ENCODE peak calls at places on chromosomes 16 and 17, in four cellular contexts. One of them, this sample, is unnamed.

GRCh38 chr16:29900102-29900887 is at the start of gene ASPHD1:
- DNase-seq in lower lobe of right lung: peak; percentile 78
- DNase-seq in left ventricle myocardium inferior: peak; percentile 71
- DNase-seq in left lung: peak; percentile 83
- DNase-seq in this sample: peak; percentile 87

GRCh38 chr16:53159781-53160436 is 105.1 kb downstream of the CHD9 start:
- DNase-seq in lower lobe of right lung: no peak
- DNase-seq in left ventricle myocardium inferior: no peak
- DNase-seq in left lung: no peak
- DNase-seq in this sample: no peak

GRCh38 chr16:67117716-67118115 is 8.0 kb downstream of the PHAF1 start:
- DNase-seq in lower lobe of right lung: no peak
- DNase-seq in left ventricle myocardium inferior: no peak
- DNase-seq in left lung: no peak
- DNase-seq in this sample: no peak

GRCh38 chr16:50719401-50720337 is 22.2 kb upstream of the CYLD start:
- DNase-seq in lower lobe of right lung: no peak
- DNase-seq in left ventricle myocardium inferior: no peak
- DNase-seq in left lung: peak; percentile 45
- DNase-seq in this sample: no peak

GRCh38 chr17:72244494-72244893 is 123.7 kb downstream of the SOX9 start:
- DNase-seq in lower lobe of right lung: no peak
- DNase-seq in left ventricle myocardium inferior: no peak
- DNase-seq in left lung: no peak
- DNase-seq in this sample: no peak

GRCh38 chr17:30824002-30824355 is 513 bp downstream of the CRLF3 start:
- DNase-seq in lower lobe of right lung: no peak
- DNase-seq in left ventricle myocardium inferior: no peak
- DNase-seq in left lung: peak; percentile 43
- DNase-seq in this sample: peak; percentile 18

GRCh38 chr17:33594000-33594399 is 300.9 kb upstream of the ASIC2 start:
- DNase-seq in lower lobe of right lung: no peak
- DNase-seq in left ventricle myocardium inferior: no peak
- DNase-seq in left lung: no peak
- DNase-seq in this sample: no peak

GRCh38 chr16:77739493-77739892 is 17.2 kb downstream of the NUDT7 start:
- DNase-seq in lower lobe of right lung: no peak
- DNase-seq in left ventricle myocardium inferior: no peak
- DNase-seq in left lung: no peak
- DNase-seq in this sample: no peak

GRCh38 chr16:2205104-2205966 is at the start of gene MLST8:
- DNase-seq in lower lobe of right lung: peak; percentile 91
- DNase-seq in left ventricle myocardium inferior: peak; percentile 88
- DNase-seq in left lung: peak; percentile 88
- DNase-seq in this sample: peak; percentile 83

GRCh38 chr16:82629441-82630027 is 2.8 kb downstream of the CDH13 start:
- DNase-seq in lower lobe of right lung: no peak
- DNase-seq in left ventricle myocardium inferior: no peak
- DNase-seq in left lung: no peak
- DNase-seq in this sample: peak; percentile 90

GRCh38 chr17:42163113-42163512 is 8.3 kb upstream of the RAB5C start:
- DNase-seq in lower lobe of right lung: no peak
- DNase-seq in left ventricle myocardium inferior: no peak
- DNase-seq in left lung: no peak
- DNase-seq in this sample: no peak

GRCh38 chr16:397736-398332 is 835 bp downstream of the NME4 start:
- DNase-seq in lower lobe of right lung: peak; percentile 78
- DNase-seq in left ventricle myocardium inferior: peak; percentile 74
- DNase-seq in left lung: peak; percentile 68
- DNase-seq in this sample: no peak

GRCh38 chr17:32803544-32803943 is 73.4 kb downstream of the MYO1D start:
- DNase-seq in lower lobe of right lung: no peak
- DNase-seq in left ventricle myocardium inferior: no peak
- DNase-seq in left lung: no peak
- DNase-seq in this sample: no peak

GRCh38 chr16:20307791-20308190 is 19.5 kb downstream of the GP2 start:
- DNase-seq in lower lobe of right lung: no peak
- DNase-seq in left ventricle myocardium inferior: no peak
- DNase-seq in left lung: no peak
- DNase-seq in this sample: no peak

GRCh38 chr17:33986566-33986965 is 268.5 kb upstream of the CCL2 start:
- DNase-seq in lower lobe of right lung: no peak
- DNase-seq in left ventricle myocardium inferior: no peak
- DNase-seq in left lung: no peak
- DNase-seq in this sample: no peak

GRCh38 chr17:31753011-31753410 is 106.0 kb downstream of the COPRS start:
- DNase-seq in lower lobe of right lung: no peak
- DNase-seq in left ventricle myocardium inferior: no peak
- DNase-seq in left lung: no peak
- DNase-seq in this sample: no peak

GRCh38 chr17:44921122-44921882 is 6.0 kb upstream of the GFAP start:
- DNase-seq in lower lobe of right lung: peak; percentile 22
- DNase-seq in left ventricle myocardium inferior: peak; percentile 60
- DNase-seq in left lung: peak; percentile 27
- DNase-seq in this sample: no peak

GRCh38 chr16:21301168-21301894 is 23.2 kb upstream of the CRYM start:
- DNase-seq in lower lobe of right lung: peak; percentile 82
- DNase-seq in left ventricle myocardium inferior: peak; percentile 68
- DNase-seq in left lung: peak; percentile 83
- DNase-seq in this sample: peak; percentile 62

GRCh38 chr16:87445486-87445885 is 47.3 kb downstream of the ZCCHC14 start:
- DNase-seq in lower lobe of right lung: no peak
- DNase-seq in left ventricle myocardium inferior: no peak
- DNase-seq in left lung: no peak
- DNase-seq in this sample: peak; percentile 61

GRCh38 chr16:13665876-13666275 is 254.1 kb upstream of the ERCC4 start:
- DNase-seq in lower lobe of right lung: no peak
- DNase-seq in left ventricle myocardium inferior: no peak
- DNase-seq in left lung: no peak
- DNase-seq in this sample: no peak

GRCh38 chr16:53518550-53519416 is 15.8 kb upstream of the AKTIP start:
- DNase-seq in lower lobe of right lung: no peak
- DNase-seq in left ventricle myocardium inferior: no peak
- DNase-seq in left lung: peak; percentile 53
- DNase-seq in this sample: no peak

GRCh38 chr16:27302126-27302525 is 11.6 kb upstream of the IL4R start:
- DNase-seq in lower lobe of right lung: no peak
- DNase-seq in left ventricle myocardium inferior: no peak
- DNase-seq in left lung: no peak
- DNase-seq in this sample: no peak

GRCh38 chr17:35807371-35808144 is 1.7 kb upstream of the TAF15 start:
- DNase-seq in lower lobe of right lung: no peak
- DNase-seq in left ventricle myocardium inferior: no peak
- DNase-seq in left lung: no peak
- DNase-seq in this sample: no peak

GRCh38 chr16:49158029-49158642 is 123.5 kb downstream of the CBLN1 start:
- DNase-seq in lower lobe of right lung: no peak
- DNase-seq in left ventricle myocardium inferior: peak; percentile 14
- DNase-seq in left lung: no peak
- DNase-seq in this sample: no peak

GRCh38 chr16:4693956-4694663 is 748 bp downstream of the NUDT16L1 start:
- DNase-seq in lower lobe of right lung: peak; percentile 67
- DNase-seq in left ventricle myocardium inferior: peak; percentile 49
- DNase-seq in left lung: no peak
- DNase-seq in this sample: peak; percentile 16

GRCh38 chr16:54242199-54242598 is 44.4 kb downstream of the IRX3 start:
- DNase-seq in lower lobe of right lung: no peak
- DNase-seq in left ventricle myocardium inferior: no peak
- DNase-seq in left lung: no peak
- DNase-seq in this sample: no peak

GRCh38 chr16:10253344-10253855 is 71.2 kb upstream of the GRIN2A start:
- DNase-seq in lower lobe of right lung: no peak
- DNase-seq in left ventricle myocardium inferior: no peak
- DNase-seq in left lung: no peak
- DNase-seq in this sample: no peak

GRCh38 chr16:84423416-84423837 is 55.1 kb downstream of the ATP2C2 start:
- DNase-seq in lower lobe of right lung: peak; percentile 8
- DNase-seq in left ventricle myocardium inferior: no peak
- DNase-seq in left lung: no peak
- DNase-seq in this sample: no peak

GRCh38 chr17:46795379-46795952 is 23.0 kb downstream of the WNT3 start:
- DNase-seq in lower lobe of right lung: no peak
- DNase-seq in left ventricle myocardium inferior: no peak
- DNase-seq in left lung: no peak
- DNase-seq in this sample: no peak

GRCh38 chr16:27232061-27232841 is 28.9 kb downstream of the KDM8 start:
- DNase-seq in lower lobe of right lung: peak; percentile 50
- DNase-seq in left ventricle myocardium inferior: no peak
- DNase-seq in left lung: peak; percentile 32
- DNase-seq in this sample: no peak

GRCh38 chr16:3748307-3748706 is 31.0 kb upstream of the TRAP1 start:
- DNase-seq in lower lobe of right lung: no peak
- DNase-seq in left ventricle myocardium inferior: no peak
- DNase-seq in left lung: no peak
- DNase-seq in this sample: no peak

GRCh38 chr17:79370126-79370525 is 240.7 kb downstream of the RBFOX3 start:
- DNase-seq in lower lobe of right lung: no peak
- DNase-seq in left ventricle myocardium inferior: no peak
- DNase-seq in left lung: no peak
- DNase-seq in this sample: no peak

GRCh38 chr16:2032285-2033056 is 5.8 kb downstream of the NHERF2 start:
- DNase-seq in lower lobe of right lung: no peak
- DNase-seq in left ventricle myocardium inferior: peak; percentile 48
- DNase-seq in left lung: no peak
- DNase-seq in this sample: no peak

GRCh38 chr17:58324409-58325288 is 3.9 kb downstream of the TSPOAP1 start:
- DNase-seq in lower lobe of right lung: peak; percentile 72
- DNase-seq in left ventricle myocardium inferior: no peak
- DNase-seq in left lung: no peak
- DNase-seq in this sample: no peak

GRCh38 chr16:46932802-46933201 is 40.7 kb downstream of the DNAJA2 start:
- DNase-seq in lower lobe of right lung: no peak
- DNase-seq in left ventricle myocardium inferior: no peak
- DNase-seq in left lung: no peak
- DNase-seq in this sample: no peak

GRCh38 chr16:77596243-77596642 is 126.1 kb upstream of the NUDT7 start:
- DNase-seq in lower lobe of right lung: no peak
- DNase-seq in left ventricle myocardium inferior: no peak
- DNase-seq in left lung: no peak
- DNase-seq in this sample: no peak

DNA sequence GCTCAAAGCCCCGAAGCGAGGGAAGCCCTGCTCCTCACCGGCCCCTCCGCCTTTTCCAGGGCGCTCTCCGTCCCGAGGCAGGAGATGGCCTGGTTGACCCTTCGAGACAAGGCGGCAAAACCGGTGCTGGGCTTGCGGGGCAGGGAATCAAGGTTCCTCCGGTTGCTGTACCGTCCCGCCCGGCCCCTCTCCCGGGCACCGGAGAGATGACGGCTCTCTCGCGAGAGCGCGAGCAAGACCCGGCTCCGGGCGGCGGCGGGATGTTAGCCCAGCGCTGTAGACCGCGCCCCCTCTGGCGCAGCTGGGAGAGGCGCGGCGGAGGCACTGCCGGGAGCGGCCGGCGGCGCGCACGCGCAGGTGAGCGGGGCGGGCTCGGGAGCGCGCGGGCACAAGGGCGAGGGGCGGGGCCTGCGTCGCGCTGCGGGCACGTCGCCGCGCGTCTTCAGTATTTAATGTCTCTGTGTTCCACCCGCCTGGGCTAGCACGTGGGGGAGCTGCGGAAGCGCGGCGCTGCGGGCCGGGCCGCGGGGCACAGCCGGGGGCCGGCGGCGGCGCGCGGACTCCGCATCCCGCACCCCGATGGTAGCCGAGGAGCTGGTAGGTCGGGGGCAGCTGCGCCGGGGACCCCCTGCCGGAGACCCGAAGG is at the start of gene AKAP1:
- DNase-seq in lower lobe of right lung: peak; percentile 97
- DNase-seq in left ventricle myocardium inferior: peak; percentile 97
- DNase-seq in left lung: peak; percentile 96
- DNase-seq in this sample: peak; percentile 97
- H3K27ac ChIP-seq in lower lobe of right lung: peak within 1 kb of the TSS; percentile 92
- H3K27ac ChIP-seq in left ventricle myocardium inferior: peak within 1 kb of the TSS; percentile 94
- H3K27ac ChIP-seq in left lung: peak within 1 kb of the TSS; percentile 92
- H3K27ac ChIP-seq in this sample: peak within 1 kb of the TSS; percentile 75

GRCh38 chr16:88452485-88453216 is 429 bp upstream of the ZFPM1 start:
- DNase-seq in lower lobe of right lung: peak; percentile 99
- DNase-seq in left ventricle myocardium inferior: peak; percentile 98
- DNase-seq in left lung: peak; percentile 98
- DNase-seq in this sample: peak; percentile 73

GRCh38 chr16:88449267-88449561 is 3.9 kb upstream of the ZFPM1 start:
- DNase-seq in lower lobe of right lung: no peak
- DNase-seq in left ventricle myocardium inferior: no peak
- DNase-seq in left lung: no peak
- DNase-seq in this sample: no peak

GRCh38 chr16:88453621-88454314 is 688 bp downstream of the ZFPM1 start:
- DNase-seq in lower lobe of right lung: no peak
- DNase-seq in left ventricle myocardium inferior: no peak
- DNase-seq in left lung: no peak
- DNase-seq in this sample: no peak

GRCh38 chr16:88453217-88453531 is at the start of gene ZFPM1:
- DNase-seq in lower lobe of right lung: no peak
- DNase-seq in left ventricle myocardium inferior: no peak
- DNase-seq in left lung: no peak
- DNase-seq in this sample: no peak

GRCh38 chr16:88451586-88452484 is 1.2 kb upstream of the ZFPM1 start:
- DNase-seq in lower lobe of right lung: no peak
- DNase-seq in left ventricle myocardium inferior: no peak
- DNase-seq in left lung: no peak
- DNase-seq in this sample: no peak
- H3K27me3 ChIP-seq in lower lobe of right lung: no peaks in the 10 kb centered on the region
- H3K27me3 ChIP-seq in left ventricle myocardium inferior: no peaks in the 10 kb centered on the region
- H3K27me3 ChIP-seq in left lung: peaks cover 45% of the 10 kb centered on the region
- H3K27me3 ChIP-seq in this sample: peaks cover 5% of the 10 kb centered on the region

GRCh38 chr17:56125830-56126819 is 27.1 kb upstream of the ANKFN1 start:
- DNase-seq in lower lobe of right lung: no peak
- DNase-seq in left ventricle myocardium inferior: no peak
- DNase-seq in left lung: no peak
- DNase-seq in this sample: peak; percentile 90
- H3K4me1 ChIP-seq in lower lobe of right lung: no peaks in the 10 kb centered on the region
- H3K4me1 ChIP-seq in left ventricle myocardium inferior: no peaks in the 10 kb centered on the region
- H3K4me1 ChIP-seq in left lung: no peaks in the 10 kb centered on the region
- H3K4me1 ChIP-seq in this sample: peaks cover 16% of the 10 kb centered on the region

DNA sequence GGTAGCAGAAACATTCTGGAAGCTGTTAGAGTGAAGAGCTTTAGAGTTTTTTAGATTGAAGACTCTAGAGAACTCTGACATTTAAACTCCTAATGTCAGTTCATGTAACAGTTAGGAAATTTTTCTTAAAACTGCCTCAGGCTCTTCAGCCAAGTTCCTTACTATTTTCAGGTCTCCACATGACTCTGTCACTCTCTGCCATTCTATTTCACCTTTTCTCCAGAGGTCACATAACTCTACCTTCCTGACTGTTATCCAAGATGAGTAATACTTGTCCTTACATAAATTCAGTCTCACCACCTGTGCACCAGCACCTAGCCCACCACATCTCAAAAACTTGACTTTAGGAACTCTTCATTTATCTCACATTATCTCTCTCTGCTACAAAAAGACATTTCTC is 347.1 kb upstream of the CA10 start:
- DNase-seq in lower lobe of right lung: no peak
- DNase-seq in left ventricle myocardium inferior: no peak
- DNase-seq in left lung: no peak
- DNase-seq in this sample: no peak
- H3K27ac ChIP-seq in lower lobe of right lung: no peak overlapping the region
- H3K27ac ChIP-seq in left ventricle myocardium inferior: no peak overlapping the region
- H3K27ac ChIP-seq in left lung: no peak overlapping the region
- H3K27ac ChIP-seq in this sample: no peak overlapping the region

GRCh38 chr16:89066746-89067145 is 26.9 kb upstream of the ACSF3 start:
- DNase-seq in lower lobe of right lung: no peak
- DNase-seq in left ventricle myocardium inferior: no peak
- DNase-seq in left lung: no peak
- DNase-seq in this sample: no peak
- H3K27me3 ChIP-seq in lower lobe of right lung: peaks cover 31% of the 10 kb centered on the region
- H3K27me3 ChIP-seq in left ventricle myocardium inferior: peaks cover 86% of the 10 kb centered on the region
- H3K27me3 ChIP-seq in left lung: peaks cover 69% of the 10 kb centered on the region
- H3K27me3 ChIP-seq in this sample: peaks cover 31% of the 10 kb centered on the region